ENCODE peak calls at places on chromosomes 4 and X, in five cellular contexts. One of them, this sample, is unnamed. For H3K27me3, the result is how much of the 10 kb centered on the place peaks cover.

GRCh38 chr4:38150766-38151165 is 190.6 kb downstream of the PTTG2 start:
- DNase-seq in hepatocyte: no peak
- DNase-seq in neural progenitor cell: no peak
- DNase-seq in GM23338: no peak
- DNase-seq in PC-3: no peak
- DNase-seq in this sample: peak

GRCh38 chr4:60724623-60725022 is 475.5 kb upstream of the ADGRL3 start:
- DNase-seq in GM23338: peak
- DNase-seq in PC-3: peak
- DNase-seq in neural progenitor cell: peak
- DNase-seq in hepatocyte: peak
- DNase-seq in this sample: peak

GRCh38 chr4:37584530-37585060 is 101.6 kb downstream of the RELL1 start:
- DNase-seq in GM23338: no peak
- DNase-seq in hepatocyte: no peak
- DNase-seq in neural progenitor cell: no peak
- DNase-seq in PC-3: no peak
- DNase-seq in this sample: no peak

GRCh38 chr4:176949022-176949421 is 156.3 kb upstream of the VEGFC start:
- DNase-seq in GM23338: no peak
- DNase-seq in hepatocyte: no peak
- DNase-seq in neural progenitor cell: no peak
- DNase-seq in PC-3: no peak
- DNase-seq in this sample: no peak

GRCh38 chr4:164937576-164938270 is 39.7 kb downstream of the TRIM61 start:
- DNase-seq in neural progenitor cell: peak
- DNase-seq in PC-3: no peak
- DNase-seq in hepatocyte: peak
- DNase-seq in GM23338: peak
- DNase-seq in this sample: peak

GRCh38 chr4:1164040-1164439 is 8.3 kb downstream of the SPON2 start:
- DNase-seq in neural progenitor cell: no peak
- DNase-seq in hepatocyte: no peak
- DNase-seq in GM23338: no peak
- DNase-seq in PC-3: no peak
- DNase-seq in this sample: no peak

GRCh38 chr4:142719854-142720541 is 126.1 kb downstream of the INPP4B start:
- DNase-seq in neural progenitor cell: peak
- DNase-seq in hepatocyte: peak
- DNase-seq in GM23338: peak
- DNase-seq in PC-3: peak
- DNase-seq in this sample: peak

GRCh38 chr4:16377887-16378286 is 151.6 kb upstream of the TAPT1 start:
- DNase-seq in GM23338: peak
- DNase-seq in hepatocyte: no peak
- DNase-seq in PC-3: no peak
- DNase-seq in neural progenitor cell: peak
- DNase-seq in this sample: no peak

GRCh38 chrX:80812176-80812575 is 2.5 kb upstream of the BRWD3 start:
- DNase-seq in GM23338: peak
- DNase-seq in neural progenitor cell: peak
- DNase-seq in hepatocyte: peak
- DNase-seq in PC-3: peak
- DNase-seq in this sample: peak

GRCh38 chr4:93828830-93829530 is 427 bp downstream of the ATOH1 start:
- DNase-seq in hepatocyte: peak
- DNase-seq in GM23338: peak
- DNase-seq in neural progenitor cell: peak
- DNase-seq in PC-3: no peak
- DNase-seq in this sample: peak

GRCh38 chr4:3311489-3312171 is 18.8 kb downstream of the RGS12 start:
- DNase-seq in GM23338: no peak
- DNase-seq in PC-3: peak
- DNase-seq in hepatocyte: peak
- DNase-seq in neural progenitor cell: no peak
- DNase-seq in this sample: no peak

GRCh38 chrX:39460491-39460890 is 637.3 kb downstream of the BCOR start:
- DNase-seq in PC-3: no peak
- DNase-seq in GM23338: no peak
- DNase-seq in hepatocyte: no peak
- DNase-seq in neural progenitor cell: no peak
- DNase-seq in this sample: no peak

GRCh38 chr4:125303058-125303457 is 11.7 kb upstream of the FAT4 start:
- DNase-seq in hepatocyte: no peak
- DNase-seq in PC-3: no peak
- DNase-seq in neural progenitor cell: no peak
- DNase-seq in GM23338: no peak
- DNase-seq in this sample: peak

GRCh38 chr4:107689912-107690587 is 30.0 kb downstream of the PAPSS1 start:
- DNase-seq in GM23338: no peak
- DNase-seq in hepatocyte: peak
- DNase-seq in PC-3: peak
- DNase-seq in neural progenitor cell: no peak
- DNase-seq in this sample: peak

GRCh38 chr4:186676531-186677158 is 47.0 kb downstream of the FAT1 start:
- DNase-seq in hepatocyte: peak
- DNase-seq in neural progenitor cell: peak
- DNase-seq in PC-3: peak
- DNase-seq in GM23338: peak
- DNase-seq in this sample: peak

GRCh38 chrX:30153881-30154260 is 61.5 kb upstream of the MAGEB2 start:
- DNase-seq in neural progenitor cell: peak
- DNase-seq in PC-3: no peak
- DNase-seq in hepatocyte: no peak
- DNase-seq in GM23338: no peak
- DNase-seq in this sample: peak

GRCh38 chr4:128606173-128606572 is 203.3 kb upstream of the JADE1 start:
- DNase-seq in neural progenitor cell: no peak
- DNase-seq in GM23338: no peak
- DNase-seq in hepatocyte: no peak
- DNase-seq in PC-3: peak
- DNase-seq in this sample: peak

GRCh38 chrX:2325076-2325784 is 175.5 kb downstream of the DHRSX start:
- DNase-seq in hepatocyte: no peak
- DNase-seq in neural progenitor cell: no peak
- DNase-seq in PC-3: no peak
- DNase-seq in GM23338: no peak
- DNase-seq in this sample: no peak

GRCh38 chr4:94406668-94407437 is 44.9 kb upstream of the PDLIM5 start:
- DNase-seq in hepatocyte: peak
- DNase-seq in PC-3: peak
- DNase-seq in neural progenitor cell: peak
- DNase-seq in GM23338: peak
- DNase-seq in this sample: peak

GRCh38 chr4:88018471-88018870 is 11.0 kb downstream of the PKD2 start:
- DNase-seq in neural progenitor cell: no peak
- DNase-seq in PC-3: no peak
- DNase-seq in GM23338: no peak
- DNase-seq in hepatocyte: no peak
- DNase-seq in this sample: peak

GRCh38 chr4:143700420-143701352 is at the start of gene FREM3:
- DNase-seq in neural progenitor cell: peak
- DNase-seq in GM23338: peak
- DNase-seq in PC-3: no peak
- DNase-seq in hepatocyte: peak
- DNase-seq in this sample: peak

GRCh38 chrX:68534696-68535095 is 35.8 kb downstream of the YIPF6 start:
- DNase-seq in hepatocyte: no peak
- DNase-seq in GM23338: no peak
- DNase-seq in neural progenitor cell: no peak
- DNase-seq in PC-3: no peak
- DNase-seq in this sample: peak
- TF ChIP-seq EZH2phosphoT487 in hepatocyte: no peak
- TF ChIP-seq EZH2phosphoT487 in GM23338: no peak
- TF ChIP-seq EZH2phosphoT487 in neural progenitor cell: no peak
- TF ChIP-seq EZH2phosphoT487 in PC-3: no peak
- TF ChIP-seq EZH2phosphoT487 in this sample: no peak

DNA sequence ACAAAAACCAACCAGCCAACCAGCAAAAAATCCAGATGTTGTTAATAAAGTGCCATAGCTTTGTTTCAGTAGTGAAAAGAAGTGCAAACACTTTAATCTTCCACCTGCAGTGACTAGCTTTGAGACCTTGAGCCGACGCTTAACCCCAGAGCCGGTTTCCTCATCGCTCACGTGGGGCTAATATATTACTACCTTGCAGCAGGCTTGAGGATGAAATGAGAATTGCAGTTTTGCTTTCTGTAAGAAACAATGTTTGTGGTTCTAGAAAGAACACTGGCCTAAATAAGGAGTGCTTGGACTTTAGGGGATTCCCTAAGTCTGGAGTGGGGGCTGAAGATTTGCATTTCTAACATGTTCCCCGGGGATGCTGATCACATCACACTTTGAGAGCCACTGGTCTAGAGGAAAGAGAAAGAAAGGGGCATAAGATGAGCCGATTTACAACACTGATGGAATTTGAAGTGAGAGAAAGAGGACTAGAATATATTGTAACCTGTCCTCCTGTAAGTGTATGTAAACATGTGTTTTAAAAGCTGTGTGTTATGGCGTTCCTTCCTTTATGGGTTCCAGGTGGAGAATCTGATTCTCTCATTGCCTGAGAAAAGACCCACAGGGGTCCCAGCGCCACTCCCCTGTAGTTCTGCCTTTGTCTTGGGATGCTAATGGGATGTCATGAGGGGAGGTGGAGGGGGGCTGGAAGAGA is 1.4 kb downstream of the FGF2 start:
- DNase-seq in neural progenitor cell: peak
- DNase-seq in GM23338: peak
- DNase-seq in PC-3: peak
- DNase-seq in hepatocyte: peak
- DNase-seq in this sample: peak
- H2AFZ ChIP-seq in neural progenitor cell: no peak
- H2AFZ ChIP-seq in GM23338: no peak
- H2AFZ ChIP-seq in PC-3: peak
- H2AFZ ChIP-seq in hepatocyte: peak
- H2AFZ ChIP-seq in this sample: no peak

GRCh38 chrX:155745792-155746191 is 133.0 kb upstream of the TMLHE start:
- DNase-seq in neural progenitor cell: no peak
- DNase-seq in PC-3: peak
- DNase-seq in hepatocyte: peak
- DNase-seq in GM23338: no peak
- DNase-seq in this sample: peak

GRCh38 chrX:155747520-155747919 is 133.6 kb upstream of the VAMP7 start:
- DNase-seq in hepatocyte: no peak
- DNase-seq in GM23338: no peak
- DNase-seq in neural progenitor cell: no peak
- DNase-seq in PC-3: peak
- DNase-seq in this sample: peak

GRCh38 chrX:155744534-155744933 is 131.8 kb upstream of the TMLHE start:
- DNase-seq in neural progenitor cell: no peak
- DNase-seq in GM23338: no peak
- DNase-seq in hepatocyte: no peak
- DNase-seq in PC-3: no peak
- DNase-seq in this sample: no peak
- H3K27me3 ChIP-seq in neural progenitor cell: under half
- H3K27me3 ChIP-seq in GM23338: under half
- H3K27me3 ChIP-seq in hepatocyte: under half
- H3K27me3 ChIP-seq in PC-3: under half
- H3K27me3 ChIP-seq in this sample: under half

DNA sequence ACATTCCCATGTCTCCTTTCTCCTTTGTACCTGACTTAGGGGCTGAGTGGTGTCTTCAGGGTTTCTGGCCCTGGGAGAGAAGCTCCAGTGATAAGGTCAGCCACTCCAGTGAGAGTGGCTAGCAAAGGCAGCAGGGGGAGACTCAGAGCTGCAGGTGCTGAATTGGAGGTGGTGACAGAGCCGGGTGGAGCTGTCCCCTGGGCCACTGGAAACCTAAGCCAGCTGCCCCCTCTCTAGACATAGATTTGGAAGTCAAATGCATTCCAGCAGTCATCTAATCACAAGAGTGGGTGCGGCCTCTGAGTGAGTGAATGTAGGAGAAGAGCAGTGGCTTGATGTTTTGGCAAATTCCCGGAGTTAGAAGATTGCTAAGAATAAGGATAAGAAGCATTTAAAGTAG is 28.5 kb downstream of the TRIM2 start:
- DNase-seq in neural progenitor cell: peak
- DNase-seq in GM23338: peak
- DNase-seq in hepatocyte: peak
- DNase-seq in PC-3: peak
- DNase-seq in this sample: peak
- TF ChIP-seq EZH2phosphoT487 in neural progenitor cell: no peak
- TF ChIP-seq EZH2phosphoT487 in GM23338: no peak
- TF ChIP-seq EZH2phosphoT487 in hepatocyte: no peak
- TF ChIP-seq EZH2phosphoT487 in PC-3: no peak
- TF ChIP-seq EZH2phosphoT487 in this sample: no peak

GRCh38 chr4:140757220-140757607 is 1.0 kb upstream of the TBC1D9 start:
- DNase-seq in neural progenitor cell: peak
- DNase-seq in hepatocyte: no peak
- DNase-seq in GM23338: no peak
- DNase-seq in PC-3: no peak
- DNase-seq in this sample: no peak
- H2AFZ ChIP-seq in neural progenitor cell: no peak
- H2AFZ ChIP-seq in hepatocyte: peak
- H2AFZ ChIP-seq in GM23338: no peak
- H2AFZ ChIP-seq in PC-3: peak
- H2AFZ ChIP-seq in this sample: peak

DNA sequence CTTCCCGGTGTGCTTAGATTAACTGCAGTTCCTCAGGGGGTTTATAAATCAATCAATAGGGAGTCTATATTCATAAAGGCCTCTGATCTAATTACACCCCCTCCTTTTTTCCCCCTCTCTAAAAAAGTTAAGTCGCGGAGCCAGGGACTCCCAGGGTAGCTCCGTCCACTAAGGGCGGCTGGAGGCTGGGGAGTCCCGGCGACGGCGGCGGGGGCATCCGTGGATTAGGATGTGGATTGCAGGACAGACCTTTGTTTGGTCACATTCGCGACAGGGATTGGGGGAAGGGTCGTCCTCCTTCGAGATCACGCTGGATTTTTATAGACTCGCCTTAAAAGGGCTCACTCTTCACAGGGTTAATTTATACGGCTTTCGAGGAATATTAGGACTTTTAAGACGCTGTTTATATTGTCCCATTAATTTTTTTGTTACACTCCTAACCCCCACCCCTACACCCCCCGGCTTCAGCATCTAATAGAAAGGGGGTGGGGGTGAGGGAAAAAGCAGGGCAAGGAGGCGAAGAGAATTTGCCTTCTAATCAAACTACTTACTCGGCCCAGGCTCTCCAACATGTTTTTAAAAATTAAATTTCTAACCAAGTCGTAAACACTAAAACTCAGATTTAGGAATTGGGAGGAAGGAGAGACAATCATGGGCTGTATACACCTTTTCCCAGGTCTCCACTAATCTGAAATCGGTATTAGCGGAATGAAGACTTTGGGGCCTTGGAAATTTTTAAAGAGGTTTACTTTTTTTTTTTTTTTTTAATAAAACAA is 8.5 kb downstream of the PITX2 start:
- DNase-seq in neural progenitor cell: peak
- DNase-seq in PC-3: no peak
- DNase-seq in hepatocyte: no peak
- DNase-seq in GM23338: peak
- DNase-seq in this sample: no peak
- H3K27me3 ChIP-seq in neural progenitor cell: half or more
- H3K27me3 ChIP-seq in PC-3: under half
- H3K27me3 ChIP-seq in hepatocyte: under half
- H3K27me3 ChIP-seq in GM23338: half or more
- H3K27me3 ChIP-seq in this sample: under half

This sample was measured in GM23248.